ENCODE peak calls at places on chromosome 2, in nine cellular contexts. Y, O, W, B, R, P, I, Z and D are unnamed samples. For H3K4me1, the result is how much of the 10 kb centered on the place peaks cover.

GRCh38 chr2:40642726-40643125 is 190.8 kb upstream of the SLC8A1 start:
- DNase-seq in Y (no peak), O (no peak), W (no peak), B (no peak), R (no peak), P (no peak), I (no peak), Z (no peak), D (no peak)

GRCh38 chr2:127811397-127811860 is 458 bp upstream of the WDR33 start:
- DNase-seq in Y (no peak), O (no peak), W (no peak), B (no peak), R (peak), P (no peak), I (no peak), Z (no peak), D (no peak)

GRCh38 chr2:146465460-146465859 is 1379.4 kb upstream of the ACVR2A start:
- DNase-seq in Y (no peak), O (no peak), W (no peak), B (no peak), R (no peak), P (no peak), I (no peak), Z (no peak), D (peak)

GRCh38 chr2:32485399-32485798 is 128.6 kb downstream of the BIRC6 start:
- DNase-seq in Y (no peak), O (no peak), W (no peak), B (peak), R (no peak), P (no peak), I (no peak), Z (no peak), D (no peak)

GRCh38 chr2:113857454-113857853 is 32.4 kb upstream of the ACTR3 start:
- DNase-seq in Y (no peak), O (no peak), W (no peak), B (no peak), R (no peak), P (no peak), I (no peak), Z (no peak), D (no peak)

GRCh38 chr2:240926516-240927389 is 20.6 kb downstream of the CROCC2 start:
- DNase-seq in Y (peak), O (peak), W (no peak), B (no peak), R (peak), P (peak), I (peak), Z (no peak), D (peak)

GRCh38 chr2:97699765-97700444 is 13.5 kb upstream of the ZAP70 start:
- DNase-seq in Y (no peak), O (no peak), W (no peak), B (peak), R (no peak), P (no peak), I (no peak), Z (peak), D (no peak)

GRCh38 chr2:132417430-132418035 is 928 bp downstream of the GPR39 start:
- DNase-seq in Y (no peak), O (no peak), W (no peak), B (no peak), R (no peak), P (no peak), I (peak), Z (no peak), D (no peak)

GRCh38 chr2:98029718-98030222 is 34.0 kb upstream of the TMEM131 start:
- DNase-seq in Y (no peak), O (no peak), W (no peak), B (no peak), R (no peak), P (no peak), I (no peak), Z (no peak), D (no peak)

GRCh38 chr2:27831279-27832050 is 58.7 kb downstream of the RBKS start:
- DNase-seq in Y (no peak), O (no peak), W (no peak), B (no peak), R (no peak), P (no peak), I (no peak), Z (no peak), D (no peak)

GRCh38 chr2:217662984-217663602 is 339.7 kb downstream of the TNS1 start:
- DNase-seq in Y (no peak), O (no peak), W (no peak), B (peak), R (no peak), P (no peak), I (no peak), Z (no peak), D (no peak)

GRCh38 chr2:20674974-20675679 is 8.2 kb downstream of the GDF7 start:
- DNase-seq in Y (peak), O (no peak), W (peak), B (peak), R (peak), P (no peak), I (no peak), Z (peak), D (peak)

GRCh38 chr2:163247151-163247872 is 408.7 kb upstream of the KCNH7 start:
- DNase-seq in Y (no peak), O (no peak), W (no peak), B (no peak), R (no peak), P (no peak), I (no peak), Z (no peak), D (no peak)

GRCh38 chr2:222844323-222844722 is 16.5 kb upstream of the ACSL3 start:
- DNase-seq in Y (peak), O (no peak), W (no peak), B (peak), R (no peak), P (no peak), I (no peak), Z (no peak), D (no peak)

GRCh38 chr2:24174851-24175277 is at the start of gene FAM228A:
- DNase-seq in Y (no peak), O (no peak), W (no peak), B (no peak), R (peak), P (no peak), I (no peak), Z (no peak), D (no peak)

DNA sequence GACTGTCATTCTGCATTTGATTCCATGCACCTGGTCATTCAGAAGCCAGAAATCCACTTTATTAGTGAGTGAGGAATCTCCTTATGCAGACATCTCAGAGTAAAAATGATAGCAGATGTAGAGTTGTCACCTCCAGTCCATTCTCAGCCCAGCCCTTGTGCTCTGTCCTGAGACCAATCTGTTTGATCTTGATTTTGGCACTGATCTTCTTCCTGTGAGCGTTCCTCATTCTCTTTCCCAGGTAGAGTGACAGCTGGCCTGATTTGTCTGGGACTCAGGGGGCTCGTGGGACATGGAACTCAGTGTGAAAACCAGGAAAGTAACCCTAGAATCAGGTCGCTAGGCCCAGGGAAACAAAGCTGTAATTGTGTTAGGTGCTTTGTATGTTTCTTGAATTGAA is 8.9 kb downstream of the ARHGAP25 start:
- DNase-seq in Y (no peak), O (no peak), W (no peak), B (no peak), R (no peak), P (no peak), I (no peak), Z (no peak), D (no peak)
- H3K4me1 ChIP-seq in Y (under half), O (under half), W (under half), B (under half), R (under half), P (under half), I (under half), Z (under half), D (under half)

GRCh38 chr2:61671561-61672315 is 133.6 kb upstream of the XPO1 start:
- DNase-seq in Y (no peak), O (no peak), W (no peak), B (peak), R (no peak), P (no peak), I (no peak), Z (peak), D (no peak)
- H3K4me3 ChIP-seq in Y (no peak), O (no peak), W (peak), B (peak), R (peak), P (peak), I (no peak), Z (peak), D (peak)

GRCh38 chr2:3974765-3975164 is 271.4 kb downstream of the DCDC2C start:
- DNase-seq in Y (no peak), O (no peak), W (no peak), B (no peak), R (no peak), P (no peak), I (no peak), Z (no peak), D (no peak)
- TF ChIP-seq CTCF in Y (no peak), O (no peak), W (no peak), B (no peak), R (no peak), P (no peak), I (no peak), Z (no peak), D (no peak)

GRCh38 chr2:176137249-176137573 is 7.7 kb downstream of the HOXD8 start:
- DNase-seq in Y (no peak), O (no peak), W (no peak), B (no peak), R (no peak), P (no peak), I (no peak), Z (no peak), D (no peak)

GRCh38 chr2:176139170-176139611 is 9.7 kb downstream of the HOXD8 start:
- DNase-seq in Y (peak), O (no peak), W (no peak), B (no peak), R (no peak), P (no peak), I (no peak), Z (no peak), D (no peak)

GRCh38 chr2:176137883-176138282 is 8.4 kb downstream of the HOXD8 start:
- DNase-seq in Y (peak), O (no peak), W (no peak), B (no peak), R (no peak), P (no peak), I (no peak), Z (peak), D (no peak)

GRCh38 chr2:176139621-176140020 is 10.1 kb downstream of the HOXD8 start:
- DNase-seq in Y (peak), O (no peak), W (no peak), B (no peak), R (no peak), P (no peak), I (no peak), Z (no peak), D (no peak)

GRCh38 chr2:176138526-176139169 is 9.1 kb downstream of the HOXD8 start:
- DNase-seq in Y (peak), O (no peak), W (no peak), B (no peak), R (no peak), P (no peak), I (no peak), Z (no peak), D (no peak)
- H3K4me1 ChIP-seq in Y (under half), O (under half), W (under half), B (under half), R (under half), P (under half), I (under half), Z (under half), D (under half)

GRCh38 chr2:149134335-149134923 is 95.9 kb downstream of the LYPD6B start:
- DNase-seq in Y (no peak), O (no peak), W (no peak), B (peak), R (no peak), P (no peak), I (no peak), Z (peak), D (no peak)

GRCh38 chr2:149136111-149136510 is 97.6 kb downstream of the LYPD6B start:
- DNase-seq in Y (no peak), O (no peak), W (no peak), B (no peak), R (no peak), P (no peak), I (no peak), Z (no peak), D (no peak)

GRCh38 chr2:149129433-149129832 is 90.9 kb downstream of the LYPD6B start:
- DNase-seq in Y (no peak), O (no peak), W (no peak), B (peak), R (no peak), P (no peak), I (no peak), Z (no peak), D (no peak)

DNA sequence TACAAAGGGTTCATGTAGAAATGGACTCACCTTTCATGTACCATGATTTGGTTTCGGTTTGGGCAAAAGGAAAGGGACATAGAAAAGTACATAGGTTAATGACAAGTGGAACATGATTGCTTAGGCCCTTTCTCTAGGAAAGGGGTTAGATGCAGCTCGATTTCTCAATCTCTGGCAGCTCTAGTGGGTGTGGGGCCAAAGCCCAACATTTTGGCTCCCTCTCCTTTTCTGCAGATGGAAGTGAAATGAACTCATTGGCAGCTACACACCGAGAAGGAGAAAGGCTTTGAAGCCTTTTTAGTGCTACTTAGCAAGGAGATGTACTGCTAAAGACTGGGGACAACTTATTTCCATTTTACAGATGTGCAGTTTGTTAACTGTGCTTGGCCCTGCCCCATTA is 93.8 kb downstream of the LYPD6B start:
- DNase-seq in Y (no peak), O (no peak), W (no peak), B (no peak), R (no peak), P (no peak), I (no peak), Z (no peak), D (no peak)
- H3K4me3 ChIP-seq in Y (no peak), O (no peak), W (no peak), B (no peak), R (no peak), P (no peak), I (no peak), Z (no peak), D (no peak)

GRCh38 chr2:99554238-99554637 is 64.4 kb upstream of the REV1 start:
- DNase-seq in Y (no peak), O (no peak), W (no peak), B (no peak), R (no peak), P (no peak), I (no peak), Z (no peak), D (no peak)
- TF ChIP-seq CTCF in Y (no peak), O (no peak), W (no peak), B (peak), R (no peak), P (no peak), I (no peak), Z (peak), D (no peak)

GRCh38 chr2:47011696-47012095 is 96.1 kb upstream of the MCFD2 start:
- DNase-seq in Y (no peak), O (no peak), W (no peak), B (no peak), R (no peak), P (no peak), I (no peak), Z (no peak), D (no peak)

GRCh38 chr2:47013383-47013782 is 97.8 kb upstream of the MCFD2 start:
- DNase-seq in Y (no peak), O (no peak), W (no peak), B (no peak), R (no peak), P (no peak), I (no peak), Z (no peak), D (no peak)

GRCh38 chr2:47012866-47013265 is 97.3 kb upstream of the MCFD2 start:
- DNase-seq in Y (no peak), O (no peak), W (no peak), B (no peak), R (no peak), P (no peak), I (no peak), Z (no peak), D (no peak)

GRCh38 chr2:47011264-47011663 is 95.7 kb upstream of the MCFD2 start:
- DNase-seq in Y (no peak), O (no peak), W (no peak), B (no peak), R (no peak), P (no peak), I (no peak), Z (no peak), D (no peak)

DNA sequence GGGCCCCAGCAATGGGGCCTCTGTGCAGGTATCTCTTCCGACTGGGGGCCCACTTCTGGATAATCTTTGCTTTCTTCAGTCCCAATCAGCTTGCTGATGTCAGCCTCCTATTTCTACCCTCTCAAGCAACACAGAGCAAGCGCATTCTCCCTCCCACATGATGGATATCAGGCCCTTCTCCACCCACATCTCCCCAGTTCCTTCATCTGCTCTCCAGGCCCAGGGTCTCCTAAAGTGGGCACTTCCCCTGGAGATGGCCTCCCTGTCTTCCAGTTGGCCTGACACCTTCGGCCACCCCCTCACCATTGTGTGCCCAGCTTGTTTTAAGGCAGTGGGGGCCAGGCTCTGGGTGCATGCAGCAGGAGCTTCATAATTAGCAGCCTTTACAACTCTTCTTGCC is 96.6 kb upstream of the MCFD2 start:
- DNase-seq in Y (no peak), O (no peak), W (no peak), B (no peak), R (no peak), P (no peak), I (no peak), Z (no peak), D (no peak)
- H3K4me1 ChIP-seq in Y (under half), O (under half), W (under half), B (under half), R (under half), P (under half), I (under half), Z (under half), D (under half)

GRCh38 chr2:174326880-174327558 is 7.7 kb upstream of the SP9 start:
- DNase-seq in Y (no peak), O (no peak), W (no peak), B (no peak), R (no peak), P (no peak), I (no peak), Z (no peak), D (no peak)
- H3K4me3 ChIP-seq in Y (no peak), O (no peak), W (peak), B (no peak), R (peak), P (peak), I (no peak), Z (peak), D (peak)